ENCODE peak calls at places on chromosomes 3 and 15, in eight cellular contexts. One of them, this sample, is unnamed.
A peak's percentile ranks its signal among the peaks of the same experiment; 100 is the strongest.

GRCh38 chr3:77125934-77126333 is 86.0 kb downstream of the ROBO2 start:
- DNase-seq in brain microvascular endothelial cell: no peak
- DNase-seq in AG09309: no peak
- DNase-seq in astrocyte of the spinal cord: no peak
- DNase-seq in cardiac fibroblast: no peak
- DNase-seq in psoas muscle: no peak
- DNase-seq in heart left ventricle: no peak
- DNase-seq in thoracic aorta: no peak
- DNase-seq in this sample: no peak

GRCh38 chr15:47727676-47728075 is 10.4 kb downstream of the SEMA6D start:
- DNase-seq in brain microvascular endothelial cell: no peak
- DNase-seq in AG09309: no peak
- DNase-seq in astrocyte of the spinal cord: no peak
- DNase-seq in cardiac fibroblast: no peak
- DNase-seq in psoas muscle: no peak
- DNase-seq in heart left ventricle: no peak
- DNase-seq in thoracic aorta: no peak
- DNase-seq in this sample: no peak

GRCh38 chr15:68051109-68051508 is 3.0 kb upstream of the PIAS1 start:
- DNase-seq in brain microvascular endothelial cell: no peak
- DNase-seq in AG09309: no peak
- DNase-seq in astrocyte of the spinal cord: no peak
- DNase-seq in cardiac fibroblast: no peak
- DNase-seq in psoas muscle: no peak
- DNase-seq in heart left ventricle: no peak
- DNase-seq in thoracic aorta: no peak
- DNase-seq in this sample: no peak

GRCh38 chr15:46088486-46089437 is 453.9 kb downstream of the SQOR start:
- DNase-seq in brain microvascular endothelial cell: no peak
- DNase-seq in AG09309: no peak
- DNase-seq in astrocyte of the spinal cord: peak; percentile 15
- DNase-seq in cardiac fibroblast: peak; percentile 77
- DNase-seq in psoas muscle: no peak
- DNase-seq in heart left ventricle: no peak
- DNase-seq in thoracic aorta: no peak
- DNase-seq in this sample: peak; percentile 5

GRCh38 chr15:34682673-34683072 is 72.1 kb downstream of the GJD2 start:
- DNase-seq in brain microvascular endothelial cell: peak; percentile 69
- DNase-seq in AG09309: no peak
- DNase-seq in astrocyte of the spinal cord: peak; percentile 48
- DNase-seq in cardiac fibroblast: peak; percentile 86
- DNase-seq in psoas muscle: no peak
- DNase-seq in heart left ventricle: no peak
- DNase-seq in thoracic aorta: no peak
- DNase-seq in this sample: peak; percentile 68

GRCh38 chr3:135736740-135737139 is 228.8 kb upstream of the PPP2R3A start:
- DNase-seq in brain microvascular endothelial cell: peak; percentile 1
- DNase-seq in AG09309: no peak
- DNase-seq in astrocyte of the spinal cord: no peak
- DNase-seq in cardiac fibroblast: peak; percentile 1
- DNase-seq in psoas muscle: no peak
- DNase-seq in heart left ventricle: no peak
- DNase-seq in thoracic aorta: no peak
- DNase-seq in this sample: no peak

GRCh38 chr3:160455846-160456245 is 6.3 kb upstream of the TRIM59 start:
- DNase-seq in brain microvascular endothelial cell: no peak
- DNase-seq in AG09309: no peak
- DNase-seq in astrocyte of the spinal cord: no peak
- DNase-seq in cardiac fibroblast: no peak
- DNase-seq in psoas muscle: no peak
- DNase-seq in heart left ventricle: no peak
- DNase-seq in thoracic aorta: no peak
- DNase-seq in this sample: no peak

GRCh38 chr15:98397411-98397810 is 250.9 kb upstream of the IGF1R start:
- DNase-seq in brain microvascular endothelial cell: no peak
- DNase-seq in AG09309: no peak
- DNase-seq in astrocyte of the spinal cord: no peak
- DNase-seq in cardiac fibroblast: no peak
- DNase-seq in psoas muscle: no peak
- DNase-seq in heart left ventricle: peak; percentile 50
- DNase-seq in thoracic aorta: no peak
- DNase-seq in this sample: no peak

GRCh38 chr3:65728138-65728537 is 310.6 kb downstream of the MAGI1 start:
- DNase-seq in brain microvascular endothelial cell: no peak
- DNase-seq in AG09309: no peak
- DNase-seq in astrocyte of the spinal cord: no peak
- DNase-seq in cardiac fibroblast: no peak
- DNase-seq in psoas muscle: no peak
- DNase-seq in heart left ventricle: no peak
- DNase-seq in thoracic aorta: no peak
- DNase-seq in this sample: no peak

GRCh38 chr3:111859061-111859973 is at the start of gene PHLDB2:
- DNase-seq in brain microvascular endothelial cell: peak; percentile 79
- DNase-seq in AG09309: peak; percentile 69
- DNase-seq in astrocyte of the spinal cord: peak; percentile 86
- DNase-seq in cardiac fibroblast: peak; percentile 85
- DNase-seq in psoas muscle: peak; percentile 80
- DNase-seq in heart left ventricle: peak; percentile 92
- DNase-seq in thoracic aorta: peak; percentile 49
- DNase-seq in this sample: peak; percentile 80
- TF ChIP-seq CTCF in brain microvascular endothelial cell: peak; percentile 10
- TF ChIP-seq CTCF in AG09309: no peak
- TF ChIP-seq CTCF in astrocyte of the spinal cord: no peak
- TF ChIP-seq CTCF in cardiac fibroblast: no peak
- TF ChIP-seq CTCF in psoas muscle: no peak
- TF ChIP-seq CTCF in heart left ventricle: peak; percentile 22
- TF ChIP-seq CTCF in thoracic aorta: peak; percentile 31
- TF ChIP-seq CTCF in this sample: peak; percentile 15

GRCh38 chr3:15496341-15496664 is 25.2 kb downstream of the COLQ start:
- DNase-seq in brain microvascular endothelial cell: no peak
- DNase-seq in AG09309: no peak
- DNase-seq in astrocyte of the spinal cord: no peak
- DNase-seq in cardiac fibroblast: no peak
- DNase-seq in psoas muscle: no peak
- DNase-seq in heart left ventricle: no peak
- DNase-seq in thoracic aorta: no peak
- DNase-seq in this sample: no peak

GRCh38 chr3:15500107-15500724 is 21.3 kb downstream of the COLQ start:
- DNase-seq in brain microvascular endothelial cell: no peak
- DNase-seq in AG09309: no peak
- DNase-seq in astrocyte of the spinal cord: no peak
- DNase-seq in cardiac fibroblast: no peak
- DNase-seq in psoas muscle: no peak
- DNase-seq in heart left ventricle: no peak
- DNase-seq in thoracic aorta: no peak
- DNase-seq in this sample: peak; percentile 9

GRCh38 chr3:15498461-15499214 is 22.9 kb downstream of the COLQ start:
- DNase-seq in brain microvascular endothelial cell: no peak
- DNase-seq in AG09309: no peak
- DNase-seq in astrocyte of the spinal cord: no peak
- DNase-seq in cardiac fibroblast: no peak
- DNase-seq in psoas muscle: peak; percentile 89
- DNase-seq in heart left ventricle: no peak
- DNase-seq in thoracic aorta: no peak
- DNase-seq in this sample: no peak

GRCh38 chr3:15499536-15499935 is 22.0 kb downstream of the COLQ start:
- DNase-seq in brain microvascular endothelial cell: no peak
- DNase-seq in AG09309: no peak
- DNase-seq in astrocyte of the spinal cord: no peak
- DNase-seq in cardiac fibroblast: no peak
- DNase-seq in psoas muscle: no peak
- DNase-seq in heart left ventricle: no peak
- DNase-seq in thoracic aorta: no peak
- DNase-seq in this sample: no peak

DNA sequence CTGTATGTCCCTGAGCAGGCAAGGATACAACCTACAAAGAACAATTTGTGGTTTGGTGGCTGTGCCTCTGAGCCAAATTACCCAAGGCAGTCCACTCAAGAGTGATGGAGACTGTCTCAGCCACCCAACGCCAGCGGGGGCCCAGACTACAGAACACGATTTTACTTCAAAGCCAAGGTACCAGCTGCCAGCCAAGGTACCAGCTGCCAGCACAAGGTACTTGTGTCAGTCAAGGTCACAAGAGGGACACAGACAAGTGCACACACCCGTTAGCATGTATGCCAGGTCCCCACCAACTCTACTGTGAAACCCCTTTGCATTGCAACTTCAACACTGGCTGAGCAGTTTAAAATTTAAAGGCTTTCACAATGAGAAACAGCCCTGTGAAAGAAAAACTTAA is 23.5 kb downstream of the COLQ start:
- DNase-seq in brain microvascular endothelial cell: no peak
- DNase-seq in AG09309: no peak
- DNase-seq in astrocyte of the spinal cord: no peak
- DNase-seq in cardiac fibroblast: no peak
- DNase-seq in psoas muscle: no peak
- DNase-seq in heart left ventricle: no peak
- DNase-seq in thoracic aorta: no peak
- DNase-seq in this sample: no peak
- H3K4me3 ChIP-seq in brain microvascular endothelial cell: no peak overlapping the region
- H3K4me3 ChIP-seq in AG09309: no peak overlapping the region
- H3K4me3 ChIP-seq in astrocyte of the spinal cord: no peak overlapping the region
- H3K4me3 ChIP-seq in cardiac fibroblast: no peak overlapping the region
- H3K4me3 ChIP-seq in psoas muscle: no peak overlapping the region
- H3K4me3 ChIP-seq in heart left ventricle: no peak overlapping the region
- H3K4me3 ChIP-seq in thoracic aorta: no peak overlapping the region
- H3K4me3 ChIP-seq in this sample: no peak overlapping the region

GRCh38 chr3:139241783-139242182 is 102.0 kb upstream of the MRPS22 start:
- DNase-seq in brain microvascular endothelial cell: no peak
- DNase-seq in AG09309: no peak
- DNase-seq in astrocyte of the spinal cord: no peak
- DNase-seq in cardiac fibroblast: no peak
- DNase-seq in psoas muscle: no peak
- DNase-seq in heart left ventricle: no peak
- DNase-seq in thoracic aorta: no peak
- DNase-seq in this sample: no peak
- TF ChIP-seq CTCF in brain microvascular endothelial cell: no peak
- TF ChIP-seq CTCF in AG09309: peak; percentile 4
- TF ChIP-seq CTCF in astrocyte of the spinal cord: peak; percentile 6
- TF ChIP-seq CTCF in cardiac fibroblast: peak; percentile 7
- TF ChIP-seq CTCF in psoas muscle: no peak
- TF ChIP-seq CTCF in heart left ventricle: no peak
- TF ChIP-seq CTCF in thoracic aorta: no peak
- TF ChIP-seq CTCF in this sample: no peak

GRCh38 chr15:90751300-90751825 is 34.2 kb downstream of the BLM start:
- DNase-seq in brain microvascular endothelial cell: no peak
- DNase-seq in AG09309: no peak
- DNase-seq in astrocyte of the spinal cord: no peak
- DNase-seq in cardiac fibroblast: no peak
- DNase-seq in psoas muscle: no peak
- DNase-seq in heart left ventricle: no peak
- DNase-seq in thoracic aorta: no peak
- DNase-seq in this sample: no peak
- H3K4me3 ChIP-seq in brain microvascular endothelial cell: no peak overlapping the region
- H3K4me3 ChIP-seq in AG09309: no peak overlapping the region
- H3K4me3 ChIP-seq in astrocyte of the spinal cord: no peak overlapping the region
- H3K4me3 ChIP-seq in cardiac fibroblast: no peak overlapping the region
- H3K4me3 ChIP-seq in psoas muscle: no peak overlapping the region
- H3K4me3 ChIP-seq in heart left ventricle: no peak overlapping the region
- H3K4me3 ChIP-seq in thoracic aorta: no peak overlapping the region
- H3K4me3 ChIP-seq in this sample: no peak overlapping the region

GRCh38 chr15:26974120-26974780 is 3.3 kb downstream of the GABRG3 start:
- DNase-seq in brain microvascular endothelial cell: no peak
- DNase-seq in AG09309: no peak
- DNase-seq in astrocyte of the spinal cord: peak; percentile 32
- DNase-seq in cardiac fibroblast: peak; percentile 15
- DNase-seq in psoas muscle: no peak
- DNase-seq in heart left ventricle: no peak
- DNase-seq in thoracic aorta: no peak
- DNase-seq in this sample: peak; percentile 37
- TF ChIP-seq CTCF in brain microvascular endothelial cell: peak; percentile 65
- TF ChIP-seq CTCF in AG09309: no peak
- TF ChIP-seq CTCF in astrocyte of the spinal cord: peak; percentile 63
- TF ChIP-seq CTCF in cardiac fibroblast: no peak
- TF ChIP-seq CTCF in psoas muscle: no peak
- TF ChIP-seq CTCF in heart left ventricle: peak; percentile 14
- TF ChIP-seq CTCF in thoracic aorta: no peak
- TF ChIP-seq CTCF in this sample: peak; percentile 49

This sample was measured in choroid plexus epithelial cell.